ENCODE peak calls at places on chromosomes 2 and 18, in four cellular contexts. One of them, this sample, is unnamed.

GRCh38 chr18:50656841-50657470 is 97.1 kb downstream of the MAPK4 start:
- DNase-seq in islet precursor cell: no peak
- DNase-seq in stimulated activated CD4-positive, alpha-beta T cell treated with anti-CD3 and anti-CD28 coated beads, Interleukin-1b, Interleukin-23, amount 100 ng/mL, for 24 hours: no peak
- DNase-seq in HCT116: no peak
- DNase-seq in this sample: no peak

GRCh38 chr2:225002656-225003045 is 39.6 kb downstream of the DOCK10 start:
- DNase-seq in islet precursor cell: no peak
- DNase-seq in stimulated activated CD4-positive, alpha-beta T cell treated with anti-CD3 and anti-CD28 coated beads, Interleukin-1b, Interleukin-23, amount 100 ng/mL, for 24 hours: no peak
- DNase-seq in HCT116: no peak
- DNase-seq in this sample: no peak

GRCh38 chr2:241702405-241703127 is 727 bp downstream of the ING5 start:
- DNase-seq in islet precursor cell: peak
- DNase-seq in stimulated activated CD4-positive, alpha-beta T cell treated with anti-CD3 and anti-CD28 coated beads, Interleukin-1b, Interleukin-23, amount 100 ng/mL, for 24 hours: peak
- DNase-seq in HCT116: peak
- DNase-seq in this sample: peak

GRCh38 chr2:241950878-241951331 is 81.4 kb downstream of the RTP5 start:
- DNase-seq in islet precursor cell: peak
- DNase-seq in stimulated activated CD4-positive, alpha-beta T cell treated with anti-CD3 and anti-CD28 coated beads, Interleukin-1b, Interleukin-23, amount 100 ng/mL, for 24 hours: peak
- DNase-seq in HCT116: peak
- DNase-seq in this sample: peak

GRCh38 chr2:241564596-241565411 is 6.3 kb downstream of the BOK start:
- DNase-seq in islet precursor cell: peak
- DNase-seq in stimulated activated CD4-positive, alpha-beta T cell treated with anti-CD3 and anti-CD28 coated beads, Interleukin-1b, Interleukin-23, amount 100 ng/mL, for 24 hours: no peak
- DNase-seq in HCT116: no peak
- DNase-seq in this sample: no peak

GRCh38 chr18:73896685-73897084 is 250.9 kb downstream of the FBXO15 start:
- DNase-seq in islet precursor cell: no peak
- DNase-seq in stimulated activated CD4-positive, alpha-beta T cell treated with anti-CD3 and anti-CD28 coated beads, Interleukin-1b, Interleukin-23, amount 100 ng/mL, for 24 hours: no peak
- DNase-seq in HCT116: no peak
- DNase-seq in this sample: no peak

GRCh38 chr2:74552914-74553811 is 579 bp downstream of the LOXL3 start:
- DNase-seq in islet precursor cell: peak
- DNase-seq in stimulated activated CD4-positive, alpha-beta T cell treated with anti-CD3 and anti-CD28 coated beads, Interleukin-1b, Interleukin-23, amount 100 ng/mL, for 24 hours: no peak
- DNase-seq in HCT116: no peak
- DNase-seq in this sample: no peak

GRCh38 chr18:76528477-76529432 is 33.7 kb upstream of the ZNF516 start:
- DNase-seq in islet precursor cell: peak
- DNase-seq in stimulated activated CD4-positive, alpha-beta T cell treated with anti-CD3 and anti-CD28 coated beads, Interleukin-1b, Interleukin-23, amount 100 ng/mL, for 24 hours: no peak
- DNase-seq in HCT116: no peak
- DNase-seq in this sample: no peak

GRCh38 chr2:145199052-145199451 is 679.1 kb upstream of the ZEB2 start:
- DNase-seq in islet precursor cell: no peak
- DNase-seq in stimulated activated CD4-positive, alpha-beta T cell treated with anti-CD3 and anti-CD28 coated beads, Interleukin-1b, Interleukin-23, amount 100 ng/mL, for 24 hours: no peak
- DNase-seq in HCT116: no peak
- DNase-seq in this sample: no peak

GRCh38 chr2:201273330-201273983 is 13.1 kb downstream of the CASP8 start:
- DNase-seq in islet precursor cell: no peak
- DNase-seq in stimulated activated CD4-positive, alpha-beta T cell treated with anti-CD3 and anti-CD28 coated beads, Interleukin-1b, Interleukin-23, amount 100 ng/mL, for 24 hours: no peak
- DNase-seq in HCT116: no peak
- DNase-seq in this sample: no peak

GRCh38 chr2:241860184-241861078 is 1.7 kb upstream of the PDCD1 start:
- DNase-seq in islet precursor cell: no peak
- DNase-seq in stimulated activated CD4-positive, alpha-beta T cell treated with anti-CD3 and anti-CD28 coated beads, Interleukin-1b, Interleukin-23, amount 100 ng/mL, for 24 hours: no peak
- DNase-seq in HCT116: no peak
- DNase-seq in this sample: no peak

GRCh38 chr2:11370377-11371098 is 26.1 kb upstream of the ROCK2 start:
- DNase-seq in islet precursor cell: no peak
- DNase-seq in stimulated activated CD4-positive, alpha-beta T cell treated with anti-CD3 and anti-CD28 coated beads, Interleukin-1b, Interleukin-23, amount 100 ng/mL, for 24 hours: no peak
- DNase-seq in HCT116: no peak
- DNase-seq in this sample: no peak

GRCh38 chr18:51890762-51891161 is 449.2 kb upstream of the DCC start:
- DNase-seq in islet precursor cell: peak
- DNase-seq in stimulated activated CD4-positive, alpha-beta T cell treated with anti-CD3 and anti-CD28 coated beads, Interleukin-1b, Interleukin-23, amount 100 ng/mL, for 24 hours: no peak
- DNase-seq in HCT116: no peak
- DNase-seq in this sample: no peak

GRCh38 chr18:53701697-53702096 is 522.8 kb downstream of the MBD2 start:
- DNase-seq in islet precursor cell: no peak
- DNase-seq in stimulated activated CD4-positive, alpha-beta T cell treated with anti-CD3 and anti-CD28 coated beads, Interleukin-1b, Interleukin-23, amount 100 ng/mL, for 24 hours: no peak
- DNase-seq in HCT116: no peak
- DNase-seq in this sample: no peak

GRCh38 chr18:42892181-42892580 is 223.3 kb downstream of the RIT2 start:
- DNase-seq in islet precursor cell: no peak
- DNase-seq in stimulated activated CD4-positive, alpha-beta T cell treated with anti-CD3 and anti-CD28 coated beads, Interleukin-1b, Interleukin-23, amount 100 ng/mL, for 24 hours: no peak
- DNase-seq in HCT116: no peak
- DNase-seq in this sample: no peak

GRCh38 chr2:239721531-239721930 is 303.6 kb downstream of the NDUFA10 start:
- DNase-seq in islet precursor cell: peak
- DNase-seq in stimulated activated CD4-positive, alpha-beta T cell treated with anti-CD3 and anti-CD28 coated beads, Interleukin-1b, Interleukin-23, amount 100 ng/mL, for 24 hours: no peak
- DNase-seq in HCT116: no peak
- DNase-seq in this sample: no peak

GRCh38 chr2:98909381-98910211 is 26.4 kb downstream of the CRACDL start:
- DNase-seq in islet precursor cell: peak
- DNase-seq in stimulated activated CD4-positive, alpha-beta T cell treated with anti-CD3 and anti-CD28 coated beads, Interleukin-1b, Interleukin-23, amount 100 ng/mL, for 24 hours: no peak
- DNase-seq in HCT116: no peak
- DNase-seq in this sample: peak

GRCh38 chr18:30945769-30946168 is 96.8 kb downstream of the DSC3 start:
- DNase-seq in islet precursor cell: no peak
- DNase-seq in stimulated activated CD4-positive, alpha-beta T cell treated with anti-CD3 and anti-CD28 coated beads, Interleukin-1b, Interleukin-23, amount 100 ng/mL, for 24 hours: no peak
- DNase-seq in HCT116: no peak
- DNase-seq in this sample: no peak

GRCh38 chr2:24353364-24353763 is 7.0 kb downstream of the ITSN2 start:
- DNase-seq in islet precursor cell: no peak
- DNase-seq in stimulated activated CD4-positive, alpha-beta T cell treated with anti-CD3 and anti-CD28 coated beads, Interleukin-1b, Interleukin-23, amount 100 ng/mL, for 24 hours: no peak
- DNase-seq in HCT116: no peak
- DNase-seq in this sample: no peak

GRCh38 chr18:72086421-72086820 is 457.7 kb downstream of the CBLN2 start:
- DNase-seq in islet precursor cell: no peak
- DNase-seq in stimulated activated CD4-positive, alpha-beta T cell treated with anti-CD3 and anti-CD28 coated beads, Interleukin-1b, Interleukin-23, amount 100 ng/mL, for 24 hours: no peak
- DNase-seq in HCT116: no peak
- DNase-seq in this sample: peak

GRCh38 chr2:60794271-60794863 is 38.3 kb downstream of the PAPOLG start:
- DNase-seq in islet precursor cell: no peak
- DNase-seq in stimulated activated CD4-positive, alpha-beta T cell treated with anti-CD3 and anti-CD28 coated beads, Interleukin-1b, Interleukin-23, amount 100 ng/mL, for 24 hours: no peak
- DNase-seq in HCT116: no peak
- DNase-seq in this sample: peak

GRCh38 chr2:188808921-188809320 is 165.3 kb upstream of the COL3A1 start:
- DNase-seq in islet precursor cell: no peak
- DNase-seq in stimulated activated CD4-positive, alpha-beta T cell treated with anti-CD3 and anti-CD28 coated beads, Interleukin-1b, Interleukin-23, amount 100 ng/mL, for 24 hours: no peak
- DNase-seq in HCT116: no peak
- DNase-seq in this sample: peak

GRCh38 chr18:44895176-44895798 is 214.6 kb downstream of the SETBP1 start:
- DNase-seq in islet precursor cell: no peak
- DNase-seq in stimulated activated CD4-positive, alpha-beta T cell treated with anti-CD3 and anti-CD28 coated beads, Interleukin-1b, Interleukin-23, amount 100 ng/mL, for 24 hours: peak
- DNase-seq in HCT116: no peak
- DNase-seq in this sample: peak

GRCh38 chr2:26246818-26247217 is 2.1 kb downstream of the HADHB start:
- DNase-seq in islet precursor cell: no peak
- DNase-seq in stimulated activated CD4-positive, alpha-beta T cell treated with anti-CD3 and anti-CD28 coated beads, Interleukin-1b, Interleukin-23, amount 100 ng/mL, for 24 hours: no peak
- DNase-seq in HCT116: no peak
- DNase-seq in this sample: no peak

GRCh38 chr2:29703336-29703735 is 218.1 kb downstream of the ALK start:
- DNase-seq in islet precursor cell: no peak
- DNase-seq in stimulated activated CD4-positive, alpha-beta T cell treated with anti-CD3 and anti-CD28 coated beads, Interleukin-1b, Interleukin-23, amount 100 ng/mL, for 24 hours: no peak
- DNase-seq in HCT116: no peak
- DNase-seq in this sample: no peak

GRCh38 chr2:234840336-234840735 is 111.5 kb upstream of the SH3BP4 start:
- DNase-seq in islet precursor cell: peak
- DNase-seq in stimulated activated CD4-positive, alpha-beta T cell treated with anti-CD3 and anti-CD28 coated beads, Interleukin-1b, Interleukin-23, amount 100 ng/mL, for 24 hours: no peak
- DNase-seq in HCT116: peak
- DNase-seq in this sample: peak

GRCh38 chr2:34652636-34653035 is 1053.5 kb upstream of the FAM98A start:
- DNase-seq in islet precursor cell: no peak
- DNase-seq in stimulated activated CD4-positive, alpha-beta T cell treated with anti-CD3 and anti-CD28 coated beads, Interleukin-1b, Interleukin-23, amount 100 ng/mL, for 24 hours: no peak
- DNase-seq in HCT116: no peak
- DNase-seq in this sample: no peak

GRCh38 chr2:220148849-220149248 is 521.4 kb downstream of the SLC4A3 start:
- DNase-seq in islet precursor cell: no peak
- DNase-seq in stimulated activated CD4-positive, alpha-beta T cell treated with anti-CD3 and anti-CD28 coated beads, Interleukin-1b, Interleukin-23, amount 100 ng/mL, for 24 hours: no peak
- DNase-seq in HCT116: no peak
- DNase-seq in this sample: no peak

GRCh38 chr2:38997784-38998183 is 108.1 kb downstream of the ARHGEF33 start:
- DNase-seq in islet precursor cell: no peak
- DNase-seq in stimulated activated CD4-positive, alpha-beta T cell treated with anti-CD3 and anti-CD28 coated beads, Interleukin-1b, Interleukin-23, amount 100 ng/mL, for 24 hours: no peak
- DNase-seq in HCT116: no peak
- DNase-seq in this sample: peak

GRCh38 chr2:225056330-225057073 is 14.2 kb upstream of the DOCK10 start:
- DNase-seq in islet precursor cell: no peak
- DNase-seq in stimulated activated CD4-positive, alpha-beta T cell treated with anti-CD3 and anti-CD28 coated beads, Interleukin-1b, Interleukin-23, amount 100 ng/mL, for 24 hours: no peak
- DNase-seq in HCT116: no peak
- DNase-seq in this sample: no peak

GRCh38 chr2:12270876-12271588 is 445.7 kb upstream of the TRIB2 start:
- DNase-seq in islet precursor cell: no peak
- DNase-seq in stimulated activated CD4-positive, alpha-beta T cell treated with anti-CD3 and anti-CD28 coated beads, Interleukin-1b, Interleukin-23, amount 100 ng/mL, for 24 hours: no peak
- DNase-seq in HCT116: no peak
- DNase-seq in this sample: no peak

GRCh38 chr2:33706410-33706809 is 107.3 kb upstream of the FAM98A start:
- DNase-seq in islet precursor cell: no peak
- DNase-seq in stimulated activated CD4-positive, alpha-beta T cell treated with anti-CD3 and anti-CD28 coated beads, Interleukin-1b, Interleukin-23, amount 100 ng/mL, for 24 hours: no peak
- DNase-seq in HCT116: no peak
- DNase-seq in this sample: no peak

GRCh38 chr2:44912660-44913059 is 28.8 kb upstream of the SIX3 start:
- DNase-seq in islet precursor cell: no peak
- DNase-seq in stimulated activated CD4-positive, alpha-beta T cell treated with anti-CD3 and anti-CD28 coated beads, Interleukin-1b, Interleukin-23, amount 100 ng/mL, for 24 hours: no peak
- DNase-seq in HCT116: no peak
- DNase-seq in this sample: peak

This sample was measured in fibroblast of the conjunctiva.